ENCODE peak calls at places on chromosome 20, in eight cellular contexts. One of them, this sample, is unnamed.

GRCh38 chr20:53216856-53217576 is 244.9 kb downstream of the TSHZ2 start:
- DNase-seq in activated B cell treated with CpG ODN at 0.5 μM for 24 hours: peak
- DNase-seq in T follicular helper cell: peak
- DNase-seq in HuH-7.5: peak
- DNase-seq in fibroblast of villous mesenchyme: peak
- DNase-seq in GDM1: no peak
- DNase-seq in sciatic nerve: peak
- DNase-seq in NCI-H1105: peak
- DNase-seq in this sample: peak

GRCh38 chr20:2140561-2140960 is 38.9 kb downstream of the STK35 start:
- DNase-seq in sciatic nerve: peak
- DNase-seq in T follicular helper cell: no peak
- DNase-seq in HuH-7.5: no peak
- DNase-seq in NCI-H1105: no peak
- DNase-seq in activated B cell treated with CpG ODN at 0.5 μM for 24 hours: no peak
- DNase-seq in fibroblast of villous mesenchyme: peak
- DNase-seq in GDM1: no peak
- DNase-seq in this sample: no peak

GRCh38 chr20:32207211-32207625 is 325 bp downstream of the PLAGL2 start:
- DNase-seq in HuH-7.5: no peak
- DNase-seq in activated B cell treated with CpG ODN at 0.5 μM for 24 hours: no peak
- DNase-seq in T follicular helper cell: no peak
- DNase-seq in fibroblast of villous mesenchyme: no peak
- DNase-seq in sciatic nerve: peak
- DNase-seq in NCI-H1105: no peak
- DNase-seq in GDM1: no peak
- DNase-seq in this sample: no peak

GRCh38 chr20:3213226-3213625 is 3.9 kb downstream of the ITPA start:
- DNase-seq in activated B cell treated with CpG ODN at 0.5 μM for 24 hours: no peak
- DNase-seq in sciatic nerve: no peak
- DNase-seq in T follicular helper cell: no peak
- DNase-seq in fibroblast of villous mesenchyme: no peak
- DNase-seq in NCI-H1105: no peak
- DNase-seq in GDM1: no peak
- DNase-seq in HuH-7.5: no peak
- DNase-seq in this sample: no peak

GRCh38 chr20:48975955-48976354 is 54.4 kb downstream of the ARFGEF2 start:
- DNase-seq in sciatic nerve: no peak
- DNase-seq in HuH-7.5: no peak
- DNase-seq in GDM1: no peak
- DNase-seq in NCI-H1105: no peak
- DNase-seq in fibroblast of villous mesenchyme: peak
- DNase-seq in T follicular helper cell: no peak
- DNase-seq in activated B cell treated with CpG ODN at 0.5 μM for 24 hours: no peak
- DNase-seq in this sample: no peak

GRCh38 chr20:36645998-36646397 is at the start of gene SLA2:
- DNase-seq in fibroblast of villous mesenchyme: no peak
- DNase-seq in sciatic nerve: no peak
- DNase-seq in activated B cell treated with CpG ODN at 0.5 μM for 24 hours: no peak
- DNase-seq in HuH-7.5: no peak
- DNase-seq in NCI-H1105: no peak
- DNase-seq in T follicular helper cell: peak
- DNase-seq in GDM1: peak
- DNase-seq in this sample: peak

GRCh38 chr20:4886771-4887527 is 114.4 kb downstream of the SLC23A2 start:
- DNase-seq in activated B cell treated with CpG ODN at 0.5 μM for 24 hours: no peak
- DNase-seq in HuH-7.5: no peak
- DNase-seq in GDM1: no peak
- DNase-seq in NCI-H1105: no peak
- DNase-seq in T follicular helper cell: no peak
- DNase-seq in fibroblast of villous mesenchyme: no peak
- DNase-seq in sciatic nerve: no peak
- DNase-seq in this sample: no peak

GRCh38 chr20:37630161-37630560 is 63.7 kb upstream of the CTNNBL1 start:
- DNase-seq in GDM1: no peak
- DNase-seq in sciatic nerve: no peak
- DNase-seq in T follicular helper cell: no peak
- DNase-seq in fibroblast of villous mesenchyme: no peak
- DNase-seq in HuH-7.5: no peak
- DNase-seq in activated B cell treated with CpG ODN at 0.5 μM for 24 hours: no peak
- DNase-seq in NCI-H1105: peak
- DNase-seq in this sample: no peak

GRCh38 chr20:47941869-47942268 is 156.6 kb upstream of the SULF2 start:
- DNase-seq in HuH-7.5: no peak
- DNase-seq in T follicular helper cell: no peak
- DNase-seq in GDM1: no peak
- DNase-seq in NCI-H1105: no peak
- DNase-seq in activated B cell treated with CpG ODN at 0.5 μM for 24 hours: no peak
- DNase-seq in sciatic nerve: no peak
- DNase-seq in fibroblast of villous mesenchyme: no peak
- DNase-seq in this sample: no peak

GRCh38 chr20:36148439-36148838 is 6.1 kb upstream of the EPB41L1 start:
- DNase-seq in fibroblast of villous mesenchyme: no peak
- DNase-seq in GDM1: no peak
- DNase-seq in HuH-7.5: no peak
- DNase-seq in activated B cell treated with CpG ODN at 0.5 μM for 24 hours: no peak
- DNase-seq in NCI-H1105: no peak
- DNase-seq in sciatic nerve: no peak
- DNase-seq in T follicular helper cell: no peak
- DNase-seq in this sample: no peak

GRCh38 chr20:1204061-1204460 is 807 bp downstream of the C20orf202 start:
- DNase-seq in activated B cell treated with CpG ODN at 0.5 μM for 24 hours: no peak
- DNase-seq in fibroblast of villous mesenchyme: no peak
- DNase-seq in T follicular helper cell: no peak
- DNase-seq in sciatic nerve: no peak
- DNase-seq in NCI-H1105: no peak
- DNase-seq in HuH-7.5: no peak
- DNase-seq in GDM1: peak
- DNase-seq in this sample: no peak

GRCh38 chr20:23228912-23229311 is 121.7 kb upstream of the NXT1 start:
- DNase-seq in HuH-7.5: no peak
- DNase-seq in GDM1: no peak
- DNase-seq in activated B cell treated with CpG ODN at 0.5 μM for 24 hours: no peak
- DNase-seq in sciatic nerve: no peak
- DNase-seq in T follicular helper cell: no peak
- DNase-seq in NCI-H1105: no peak
- DNase-seq in fibroblast of villous mesenchyme: peak
- DNase-seq in this sample: no peak

GRCh38 chr20:45044084-45044573 is 56.8 kb downstream of the KCNS1 start:
- DNase-seq in HuH-7.5: peak
- DNase-seq in activated B cell treated with CpG ODN at 0.5 μM for 24 hours: no peak
- DNase-seq in NCI-H1105: peak
- DNase-seq in fibroblast of villous mesenchyme: peak
- DNase-seq in sciatic nerve: no peak
- DNase-seq in T follicular helper cell: no peak
- DNase-seq in GDM1: peak
- DNase-seq in this sample: peak

GRCh38 chr20:62571667-62572344 is 70.5 kb upstream of the SLCO4A1 start:
- DNase-seq in sciatic nerve: no peak
- DNase-seq in activated B cell treated with CpG ODN at 0.5 μM for 24 hours: no peak
- DNase-seq in fibroblast of villous mesenchyme: no peak
- DNase-seq in NCI-H1105: no peak
- DNase-seq in T follicular helper cell: no peak
- DNase-seq in HuH-7.5: no peak
- DNase-seq in GDM1: peak
- DNase-seq in this sample: no peak

GRCh38 chr20:17536944-17537444 is 5.8 kb upstream of the BFSP1 start:
- DNase-seq in T follicular helper cell: peak
- DNase-seq in activated B cell treated with CpG ODN at 0.5 μM for 24 hours: peak
- DNase-seq in fibroblast of villous mesenchyme: peak
- DNase-seq in HuH-7.5: peak
- DNase-seq in sciatic nerve: peak
- DNase-seq in GDM1: peak
- DNase-seq in NCI-H1105: peak
- DNase-seq in this sample: peak

This sample was measured in KG1.